ENCODE peak calls at places on chromosomes 16 and 17, in four cellular contexts. Y is NT2/D1, N is H1, J is GM12878. L is an unnamed sample.
A peak's percentile ranks its signal among the peaks of the same experiment; 100 is the strongest.

GRCh38 chr17:35614835-35615234 is 27.7 kb downstream of the AP2B1 start:
- DNase-seq in Y (no peak), N (no peak), J (no peak), L (no peak)

GRCh38 chr17:64216385-64217248 is 46.4 kb downstream of the TEX2 start:
- DNase-seq in Y (no peak), N (peak; percentile 55), J (peak; percentile 26), L (no peak)

GRCh38 chr16:10480151-10480550 is 94.3 kb downstream of the ATF7IP2 start:
- DNase-seq in Y (no peak), N (no peak), J (no peak), L (no peak)

GRCh38 chr17:36978810-36979584 is 30.2 kb downstream of the AATF start:
- DNase-seq in Y (no peak), N (no peak), J (no peak), L (peak; percentile 8)

GRCh38 chr16:31453255-31454204 is 5.8 kb upstream of the ARMC5 start:
- DNase-seq in Y (no peak), N (no peak), J (no peak), L (no peak)

GRCh38 chr16:65214196-65214595 is 92.3 kb upstream of the CDH11 start:
- DNase-seq in Y (no peak), N (no peak), J (no peak), L (no peak)

GRCh38 chr17:6241996-6242395 is 171.8 kb downstream of the WSCD1 start:
- DNase-seq in Y (no peak), N (no peak), J (no peak), L (no peak)

GRCh38 chr17:62931101-62931500 is 34.9 kb upstream of the TANC2 start:
- DNase-seq in Y (no peak), N (no peak), J (no peak), L (no peak)

GRCh38 chr16:84530590-84530989 is 26.1 kb upstream of the MEAK7 start:
- DNase-seq in Y (no peak), N (no peak), J (no peak), L (no peak)

GRCh38 chr16:61435356-61435755 is 600.9 kb downstream of the CDH8 start:
- DNase-seq in Y (no peak), N (no peak), J (no peak), L (no peak)

GRCh38 chr16:64933890-64934289 is 188.0 kb downstream of the CDH11 start:
- DNase-seq in Y (no peak), N (no peak), J (no peak), L (no peak)

GRCh38 chr16:50712568-50712914 is 19.1 kb downstream of the NOD2 start:
- DNase-seq in Y (no peak), N (no peak), J (no peak), L (no peak)

GRCh38 chr16:89317101-89317671 is 99.7 kb downstream of the ZNF778 start:
- DNase-seq in Y (no peak), N (no peak), J (no peak), L (no peak)

GRCh38 chr16:10817963-10818941 is at the start of gene TVP23A:
- DNase-seq in Y (peak; percentile 5), N (peak; percentile 84), J (no peak), L (no peak)

GRCh38 chr16:89581861-89582563 is 6.5 kb downstream of the CPNE7 start:
- DNase-seq in Y (no peak), N (no peak), J (no peak), L (no peak)

GRCh38 chr17:17769869-17770361 is 66.9 kb downstream of the SREBF1 start:
- DNase-seq in Y (no peak), N (no peak), J (no peak), L (no peak)

GRCh38 chr16:82011199-82011641 is at the start of gene SDR42E1:
- DNase-seq in Y (no peak), N (no peak), J (peak; percentile 13), L (no peak)

GRCh38 chr17:58006563-58006923 is 503 bp downstream of the SRSF1 start:
- DNase-seq in Y (no peak), N (peak; percentile 60), J (no peak), L (peak; percentile 65)

GRCh38 chr17:13542612-13543011 is 59.1 kb downstream of the HS3ST3A1 start:
- DNase-seq in Y (no peak), N (no peak), J (no peak), L (no peak)

GRCh38 chr17:48310748-48311213 is 119.2 kb downstream of the SKAP1 start:
- DNase-seq in Y (no peak), N (no peak), J (no peak), L (peak; percentile 52)

GRCh38 chr17:61131555-61131954 is 268.1 kb upstream of the TBX2 start:
- DNase-seq in Y (no peak), N (no peak), J (no peak), L (peak; percentile 22)

DNA sequence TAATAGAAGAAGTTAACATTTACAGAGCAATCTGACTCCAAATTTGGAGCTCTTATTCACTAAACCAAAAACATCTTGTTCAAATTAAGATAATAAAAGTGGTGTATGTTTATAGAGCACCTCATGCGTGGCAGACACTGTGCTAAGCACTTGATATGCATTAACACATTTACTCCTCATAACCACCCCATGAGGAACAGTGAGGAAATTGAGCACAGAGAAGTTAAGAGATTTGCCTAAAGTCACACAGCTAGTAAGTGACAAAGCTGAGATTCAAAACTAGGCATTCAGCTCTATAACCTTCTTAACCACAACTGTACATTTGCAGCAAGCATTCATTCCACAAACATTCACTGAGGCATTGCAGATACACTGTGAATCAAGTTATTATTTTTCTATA is 94.0 kb downstream of the VAT1L start:
- DNase-seq in Y (no peak), N (no peak), J (no peak), L (no peak)
- TF ChIP-seq SUZ12 in Y (no peak), N (no peak), J (no peak), L (no peak)

GRCh38 chr17:309361-309888 is 43.2 kb downstream of the RPH3AL start:
- DNase-seq in Y (peak; percentile 28), N (peak; percentile 82), J (no peak), L (peak; percentile 71)
- TF ChIP-seq SUZ12 in Y (no peak), N (no peak), J (no peak), L (no peak)

GRCh38 chr17:69431835-69432234 is 17.3 kb downstream of the MAP2K6 start:
- DNase-seq in Y (no peak), N (no peak), J (no peak), L (no peak)
- TF ChIP-seq SUZ12 in Y (no peak), N (no peak), J (no peak), L (no peak)

DNA sequence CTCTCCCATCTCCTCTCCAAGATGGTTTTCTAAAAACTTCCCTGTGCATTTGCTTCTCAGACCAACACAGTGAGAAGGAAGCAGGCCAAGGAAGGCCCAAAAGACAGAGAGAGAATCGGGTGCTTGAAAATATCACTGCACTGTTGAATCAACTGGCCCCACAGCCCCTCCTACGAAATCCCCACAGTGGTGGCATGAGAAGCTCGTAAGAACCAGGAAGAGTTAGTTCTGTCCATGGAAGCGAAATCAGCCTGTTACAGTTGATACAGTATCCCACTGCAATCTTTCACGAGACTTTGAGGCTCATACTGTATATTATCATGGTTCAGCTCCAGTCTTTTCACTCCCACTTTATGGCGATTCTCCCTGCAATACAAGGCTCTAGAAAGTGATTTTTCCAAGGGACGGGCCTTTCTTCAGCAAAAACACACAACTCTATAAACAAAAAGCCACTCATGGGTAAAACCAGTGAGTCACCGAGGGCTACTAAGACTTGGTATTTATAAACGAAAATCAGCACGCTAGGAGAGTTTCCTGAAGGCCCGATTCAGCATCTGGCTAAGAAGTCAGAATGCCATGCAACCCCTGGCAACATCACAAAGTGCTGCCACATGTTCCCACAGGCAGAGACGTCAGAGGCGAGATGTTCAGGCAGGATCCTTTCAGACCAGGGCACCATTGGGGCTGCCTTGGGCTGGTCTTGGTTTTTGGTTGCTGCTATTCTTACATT is 185.7 kb downstream of the IRX5 start:
- DNase-seq in Y (no peak), N (no peak), J (no peak), L (no peak)
- TF ChIP-seq SUZ12 in Y (no peak), N (no peak), J (no peak), L (no peak)

GRCh38 chr17:74491645-74492044 is 25.2 kb downstream of the CD300A start:
- DNase-seq in Y (no peak), N (no peak), J (no peak), L (no peak)

GRCh38 chr17:74493381-74493833 is 27.0 kb downstream of the CD300A start:
- DNase-seq in Y (peak; percentile 60), N (peak; percentile 89), J (peak; percentile 28), L (peak; percentile 80)

GRCh38 chr17:74485012-74485743 is 18.7 kb downstream of the CD300A start:
- DNase-seq in Y (no peak), N (no peak), J (no peak), L (no peak)

GRCh38 chr17:74485841-74486240 is 19.4 kb downstream of the CD300A start:
- DNase-seq in Y (no peak), N (no peak), J (no peak), L (no peak)

GRCh38 chr17:74490716-74491115 is 24.3 kb downstream of the CD300A start:
- DNase-seq in Y (no peak), N (no peak), J (no peak), L (no peak)
- TF ChIP-seq SUZ12 in Y (no peak), N (no peak), J (no peak), L (no peak)

GRCh38 chr16:15757075-15757386 is 99.8 kb downstream of the MYH11 start:
- DNase-seq in Y (no peak), N (no peak), J (no peak), L (no peak)

GRCh38 chr16:15754821-15755534 is 101.8 kb downstream of the MYH11 start:
- DNase-seq in Y (no peak), N (no peak), J (no peak), L (no peak)

GRCh38 chr16:15760129-15760528 is 96.7 kb downstream of the MYH11 start:
- DNase-seq in Y (no peak), N (no peak), J (no peak), L (no peak)

GRCh38 chr16:15759070-15759469 is 97.8 kb downstream of the MYH11 start:
- DNase-seq in Y (no peak), N (no peak), J (no peak), L (no peak)

DNA sequence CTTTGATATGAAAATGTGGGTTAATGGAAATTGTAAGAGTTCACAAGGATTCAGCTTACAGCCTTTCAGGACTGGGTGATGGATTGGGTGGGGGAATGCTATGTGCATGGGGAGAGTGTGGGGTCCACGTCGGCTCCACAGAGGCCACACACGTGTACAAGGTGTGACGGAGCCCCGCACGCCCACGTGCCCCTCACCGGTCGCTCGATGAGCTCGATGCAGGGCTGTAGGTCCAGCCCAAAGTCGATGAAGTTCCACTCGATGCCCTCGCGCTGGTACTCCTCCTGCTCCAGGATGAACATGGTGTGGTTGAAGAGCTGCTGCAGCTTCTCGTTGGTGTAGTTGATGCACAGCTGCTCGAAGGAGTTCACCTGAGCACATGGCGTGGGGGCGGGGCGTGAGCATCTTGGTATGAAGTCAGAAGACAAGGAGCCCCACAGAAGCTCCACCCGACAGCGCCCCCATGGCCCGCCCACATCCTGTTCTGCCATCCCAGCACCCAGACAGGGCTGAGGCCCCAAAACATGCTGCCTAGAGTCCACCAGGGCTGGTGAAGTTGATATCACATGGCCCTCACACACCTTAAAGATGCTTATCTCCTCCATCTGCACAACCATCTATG is 99.1 kb downstream of the MYH11 start:
- DNase-seq in Y (no peak), N (peak; percentile 55), J (no peak), L (no peak)
- TF ChIP-seq SUZ12 in Y (no peak), N (no peak), J (no peak), L (no peak)

GRCh38 chr16:4053663-4054479 is 62.4 kb downstream of the ADCY9 start:
- DNase-seq in Y (no peak), N (no peak), J (no peak), L (no peak)
- TF ChIP-seq SUZ12 in Y (no peak), N (no peak), J (no peak), L (no peak)

L was measured in HEK293T.